ENCODE peak calls at places on chromosomes 2 and 18, in nine cellular contexts. One of them, this sample, is unnamed.

GRCh38 chr18:9516437-9517064 is 41.2 kb downstream of the RALBP1 start:
- DNase-seq in amygdala: no peak
- DNase-seq in NT2/D1: no peak
- DNase-seq in activated CD4-positive, alpha-beta T cell treated with anti-CD3 and anti-CD28 coated beads for 4 hours: no peak
- DNase-seq in C1 segment of cervical spinal cord: no peak
- DNase-seq in T-helper 2 cell: no peak
- DNase-seq in naive thymus-derived CD4-positive, alpha-beta T cell: peak
- DNase-seq in stomach: no peak
- DNase-seq in activated naive CD8-positive, alpha-beta T cell treated with anti-CD3 and anti-CD28 coated beads for 36 hours: no peak
- DNase-seq in this sample: no peak

GRCh38 chr2:142325870-142326269 is 195.1 kb upstream of the LRP1B start:
- DNase-seq in amygdala: no peak
- DNase-seq in NT2/D1: no peak
- DNase-seq in activated CD4-positive, alpha-beta T cell treated with anti-CD3 and anti-CD28 coated beads for 4 hours: no peak
- DNase-seq in C1 segment of cervical spinal cord: no peak
- DNase-seq in T-helper 2 cell: no peak
- DNase-seq in naive thymus-derived CD4-positive, alpha-beta T cell: no peak
- DNase-seq in stomach: no peak
- DNase-seq in activated naive CD8-positive, alpha-beta T cell treated with anti-CD3 and anti-CD28 coated beads for 36 hours: no peak
- DNase-seq in this sample: no peak

GRCh38 chr2:28810384-28811285 is at the start of gene SPDYA:
- DNase-seq in amygdala: peak
- DNase-seq in NT2/D1: peak
- DNase-seq in activated CD4-positive, alpha-beta T cell treated with anti-CD3 and anti-CD28 coated beads for 4 hours: peak
- DNase-seq in C1 segment of cervical spinal cord: peak
- DNase-seq in T-helper 2 cell: peak
- DNase-seq in naive thymus-derived CD4-positive, alpha-beta T cell: peak
- DNase-seq in stomach: peak
- DNase-seq in activated naive CD8-positive, alpha-beta T cell treated with anti-CD3 and anti-CD28 coated beads for 36 hours: peak
- DNase-seq in this sample: peak

GRCh38 chr2:200786423-200786822 is 25.3 kb upstream of the BZW1 start:
- DNase-seq in amygdala: no peak
- DNase-seq in NT2/D1: no peak
- DNase-seq in activated CD4-positive, alpha-beta T cell treated with anti-CD3 and anti-CD28 coated beads for 4 hours: no peak
- DNase-seq in C1 segment of cervical spinal cord: no peak
- DNase-seq in T-helper 2 cell: no peak
- DNase-seq in naive thymus-derived CD4-positive, alpha-beta T cell: no peak
- DNase-seq in stomach: no peak
- DNase-seq in activated naive CD8-positive, alpha-beta T cell treated with anti-CD3 and anti-CD28 coated beads for 36 hours: no peak
- DNase-seq in this sample: no peak

GRCh38 chr2:23900133-23900926 is 26.6 kb downstream of the ATAD2B start:
- DNase-seq in amygdala: no peak
- DNase-seq in NT2/D1: no peak
- DNase-seq in activated CD4-positive, alpha-beta T cell treated with anti-CD3 and anti-CD28 coated beads for 4 hours: no peak
- DNase-seq in C1 segment of cervical spinal cord: no peak
- DNase-seq in T-helper 2 cell: no peak
- DNase-seq in naive thymus-derived CD4-positive, alpha-beta T cell: no peak
- DNase-seq in stomach: no peak
- DNase-seq in activated naive CD8-positive, alpha-beta T cell treated with anti-CD3 and anti-CD28 coated beads for 36 hours: no peak
- DNase-seq in this sample: no peak

GRCh38 chr2:146634256-146635068 is 1210.4 kb upstream of the ACVR2A start:
- DNase-seq in amygdala: no peak
- DNase-seq in NT2/D1: no peak
- DNase-seq in activated CD4-positive, alpha-beta T cell treated with anti-CD3 and anti-CD28 coated beads for 4 hours: no peak
- DNase-seq in C1 segment of cervical spinal cord: no peak
- DNase-seq in T-helper 2 cell: no peak
- DNase-seq in naive thymus-derived CD4-positive, alpha-beta T cell: no peak
- DNase-seq in stomach: no peak
- DNase-seq in activated naive CD8-positive, alpha-beta T cell treated with anti-CD3 and anti-CD28 coated beads for 36 hours: no peak
- DNase-seq in this sample: no peak

GRCh38 chr18:35110554-35111058 is 69.4 kb downstream of the MAPRE2 start:
- DNase-seq in amygdala: no peak
- DNase-seq in NT2/D1: no peak
- DNase-seq in activated CD4-positive, alpha-beta T cell treated with anti-CD3 and anti-CD28 coated beads for 4 hours: no peak
- DNase-seq in C1 segment of cervical spinal cord: no peak
- DNase-seq in T-helper 2 cell: no peak
- DNase-seq in naive thymus-derived CD4-positive, alpha-beta T cell: no peak
- DNase-seq in stomach: no peak
- DNase-seq in activated naive CD8-positive, alpha-beta T cell treated with anti-CD3 and anti-CD28 coated beads for 36 hours: no peak
- DNase-seq in this sample: no peak

GRCh38 chr2:152241956-152242355 is 66.4 kb upstream of the STAM2 start:
- DNase-seq in amygdala: no peak
- DNase-seq in NT2/D1: no peak
- DNase-seq in activated CD4-positive, alpha-beta T cell treated with anti-CD3 and anti-CD28 coated beads for 4 hours: no peak
- DNase-seq in C1 segment of cervical spinal cord: no peak
- DNase-seq in T-helper 2 cell: no peak
- DNase-seq in naive thymus-derived CD4-positive, alpha-beta T cell: no peak
- DNase-seq in stomach: no peak
- DNase-seq in activated naive CD8-positive, alpha-beta T cell treated with anti-CD3 and anti-CD28 coated beads for 36 hours: no peak
- DNase-seq in this sample: no peak

GRCh38 chr2:107336536-107336935 is 450.6 kb upstream of the ST6GAL2 start:
- DNase-seq in amygdala: no peak
- DNase-seq in NT2/D1: no peak
- DNase-seq in activated CD4-positive, alpha-beta T cell treated with anti-CD3 and anti-CD28 coated beads for 4 hours: no peak
- DNase-seq in C1 segment of cervical spinal cord: no peak
- DNase-seq in T-helper 2 cell: no peak
- DNase-seq in naive thymus-derived CD4-positive, alpha-beta T cell: no peak
- DNase-seq in stomach: no peak
- DNase-seq in activated naive CD8-positive, alpha-beta T cell treated with anti-CD3 and anti-CD28 coated beads for 36 hours: no peak
- DNase-seq in this sample: no peak

GRCh38 chr2:101587251-101587650 is 110.3 kb upstream of the MAP4K4 start:
- DNase-seq in amygdala: no peak
- DNase-seq in NT2/D1: no peak
- DNase-seq in activated CD4-positive, alpha-beta T cell treated with anti-CD3 and anti-CD28 coated beads for 4 hours: no peak
- DNase-seq in C1 segment of cervical spinal cord: no peak
- DNase-seq in T-helper 2 cell: no peak
- DNase-seq in naive thymus-derived CD4-positive, alpha-beta T cell: no peak
- DNase-seq in stomach: no peak
- DNase-seq in activated naive CD8-positive, alpha-beta T cell treated with anti-CD3 and anti-CD28 coated beads for 36 hours: no peak
- DNase-seq in this sample: no peak

GRCh38 chr2:148926291-148926961 is 51.4 kb downstream of the KIF5C start:
- DNase-seq in amygdala: peak
- DNase-seq in NT2/D1: peak
- DNase-seq in activated CD4-positive, alpha-beta T cell treated with anti-CD3 and anti-CD28 coated beads for 4 hours: peak
- DNase-seq in C1 segment of cervical spinal cord: peak
- DNase-seq in T-helper 2 cell: peak
- DNase-seq in naive thymus-derived CD4-positive, alpha-beta T cell: peak
- DNase-seq in stomach: peak
- DNase-seq in activated naive CD8-positive, alpha-beta T cell treated with anti-CD3 and anti-CD28 coated beads for 36 hours: peak
- DNase-seq in this sample: peak

GRCh38 chr2:184210329-184210728 is 388.0 kb upstream of the ZNF804A start:
- DNase-seq in amygdala: no peak
- DNase-seq in NT2/D1: no peak
- DNase-seq in activated CD4-positive, alpha-beta T cell treated with anti-CD3 and anti-CD28 coated beads for 4 hours: no peak
- DNase-seq in C1 segment of cervical spinal cord: no peak
- DNase-seq in T-helper 2 cell: no peak
- DNase-seq in naive thymus-derived CD4-positive, alpha-beta T cell: no peak
- DNase-seq in stomach: no peak
- DNase-seq in activated naive CD8-positive, alpha-beta T cell treated with anti-CD3 and anti-CD28 coated beads for 36 hours: no peak
- DNase-seq in this sample: no peak

GRCh38 chr2:224042191-224042696 is 3.2 kb upstream of the SERPINE2 start:
- DNase-seq in amygdala: no peak
- DNase-seq in NT2/D1: no peak
- DNase-seq in activated CD4-positive, alpha-beta T cell treated with anti-CD3 and anti-CD28 coated beads for 4 hours: no peak
- DNase-seq in C1 segment of cervical spinal cord: no peak
- DNase-seq in T-helper 2 cell: no peak
- DNase-seq in naive thymus-derived CD4-positive, alpha-beta T cell: no peak
- DNase-seq in stomach: no peak
- DNase-seq in activated naive CD8-positive, alpha-beta T cell treated with anti-CD3 and anti-CD28 coated beads for 36 hours: no peak
- DNase-seq in this sample: peak

GRCh38 chr2:242004902-242005230 is 135.3 kb downstream of the RTP5 start:
- DNase-seq in amygdala: no peak
- DNase-seq in NT2/D1: no peak
- DNase-seq in activated CD4-positive, alpha-beta T cell treated with anti-CD3 and anti-CD28 coated beads for 4 hours: no peak
- DNase-seq in C1 segment of cervical spinal cord: no peak
- DNase-seq in T-helper 2 cell: no peak
- DNase-seq in naive thymus-derived CD4-positive, alpha-beta T cell: no peak
- DNase-seq in stomach: no peak
- DNase-seq in activated naive CD8-positive, alpha-beta T cell treated with anti-CD3 and anti-CD28 coated beads for 36 hours: no peak
- DNase-seq in this sample: no peak

GRCh38 chr2:31075393-31075792 is 62.8 kb downstream of the GALNT14 start:
- DNase-seq in amygdala: no peak
- DNase-seq in NT2/D1: no peak
- DNase-seq in activated CD4-positive, alpha-beta T cell treated with anti-CD3 and anti-CD28 coated beads for 4 hours: no peak
- DNase-seq in C1 segment of cervical spinal cord: no peak
- DNase-seq in T-helper 2 cell: no peak
- DNase-seq in naive thymus-derived CD4-positive, alpha-beta T cell: no peak
- DNase-seq in stomach: no peak
- DNase-seq in activated naive CD8-positive, alpha-beta T cell treated with anti-CD3 and anti-CD28 coated beads for 36 hours: no peak
- DNase-seq in this sample: no peak

GRCh38 chr2:10345813-10346212 is 43.1 kb downstream of the HPCAL1 start:
- DNase-seq in amygdala: no peak
- DNase-seq in NT2/D1: no peak
- DNase-seq in activated CD4-positive, alpha-beta T cell treated with anti-CD3 and anti-CD28 coated beads for 4 hours: no peak
- DNase-seq in C1 segment of cervical spinal cord: no peak
- DNase-seq in T-helper 2 cell: no peak
- DNase-seq in naive thymus-derived CD4-positive, alpha-beta T cell: no peak
- DNase-seq in stomach: no peak
- DNase-seq in activated naive CD8-positive, alpha-beta T cell treated with anti-CD3 and anti-CD28 coated beads for 36 hours: no peak
- DNase-seq in this sample: no peak

GRCh38 chr18:28408528-28408927 is 231.6 kb upstream of the CDH2 start:
- DNase-seq in amygdala: no peak
- DNase-seq in NT2/D1: no peak
- DNase-seq in activated CD4-positive, alpha-beta T cell treated with anti-CD3 and anti-CD28 coated beads for 4 hours: no peak
- DNase-seq in C1 segment of cervical spinal cord: no peak
- DNase-seq in T-helper 2 cell: no peak
- DNase-seq in naive thymus-derived CD4-positive, alpha-beta T cell: no peak
- DNase-seq in stomach: no peak
- DNase-seq in activated naive CD8-positive, alpha-beta T cell treated with anti-CD3 and anti-CD28 coated beads for 36 hours: no peak
- DNase-seq in this sample: no peak

GRCh38 chr2:16202643-16203020 is 262.3 kb downstream of the MYCN start:
- DNase-seq in amygdala: no peak
- DNase-seq in NT2/D1: no peak
- DNase-seq in activated CD4-positive, alpha-beta T cell treated with anti-CD3 and anti-CD28 coated beads for 4 hours: no peak
- DNase-seq in C1 segment of cervical spinal cord: no peak
- DNase-seq in T-helper 2 cell: no peak
- DNase-seq in naive thymus-derived CD4-positive, alpha-beta T cell: no peak
- DNase-seq in stomach: no peak
- DNase-seq in activated naive CD8-positive, alpha-beta T cell treated with anti-CD3 and anti-CD28 coated beads for 36 hours: no peak
- DNase-seq in this sample: no peak

GRCh38 chr2:17059452-17059851 is 393.8 kb upstream of the CYRIA start:
- DNase-seq in amygdala: no peak
- DNase-seq in NT2/D1: no peak
- DNase-seq in activated CD4-positive, alpha-beta T cell treated with anti-CD3 and anti-CD28 coated beads for 4 hours: no peak
- DNase-seq in C1 segment of cervical spinal cord: no peak
- DNase-seq in T-helper 2 cell: no peak
- DNase-seq in naive thymus-derived CD4-positive, alpha-beta T cell: no peak
- DNase-seq in stomach: no peak
- DNase-seq in activated naive CD8-positive, alpha-beta T cell treated with anti-CD3 and anti-CD28 coated beads for 36 hours: no peak
- DNase-seq in this sample: no peak

GRCh38 chr18:23716516-23716915 is 27.3 kb downstream of the LAMA3 start:
- DNase-seq in amygdala: peak
- DNase-seq in NT2/D1: peak
- DNase-seq in activated CD4-positive, alpha-beta T cell treated with anti-CD3 and anti-CD28 coated beads for 4 hours: no peak
- DNase-seq in C1 segment of cervical spinal cord: no peak
- DNase-seq in T-helper 2 cell: no peak
- DNase-seq in naive thymus-derived CD4-positive, alpha-beta T cell: no peak
- DNase-seq in stomach: no peak
- DNase-seq in activated naive CD8-positive, alpha-beta T cell treated with anti-CD3 and anti-CD28 coated beads for 36 hours: no peak
- DNase-seq in this sample: no peak

GRCh38 chr18:51149605-51150429 is 47.7 kb downstream of the MEX3C start:
- DNase-seq in amygdala: no peak
- DNase-seq in NT2/D1: no peak
- DNase-seq in activated CD4-positive, alpha-beta T cell treated with anti-CD3 and anti-CD28 coated beads for 4 hours: peak
- DNase-seq in C1 segment of cervical spinal cord: no peak
- DNase-seq in T-helper 2 cell: no peak
- DNase-seq in naive thymus-derived CD4-positive, alpha-beta T cell: no peak
- DNase-seq in stomach: no peak
- DNase-seq in activated naive CD8-positive, alpha-beta T cell treated with anti-CD3 and anti-CD28 coated beads for 36 hours: no peak
- DNase-seq in this sample: no peak

GRCh38 chr2:57892920-57893319 is 153.7 kb upstream of the VRK2 start:
- DNase-seq in amygdala: no peak
- DNase-seq in NT2/D1: no peak
- DNase-seq in activated CD4-positive, alpha-beta T cell treated with anti-CD3 and anti-CD28 coated beads for 4 hours: no peak
- DNase-seq in C1 segment of cervical spinal cord: no peak
- DNase-seq in T-helper 2 cell: no peak
- DNase-seq in naive thymus-derived CD4-positive, alpha-beta T cell: no peak
- DNase-seq in stomach: no peak
- DNase-seq in activated naive CD8-positive, alpha-beta T cell treated with anti-CD3 and anti-CD28 coated beads for 36 hours: no peak
- DNase-seq in this sample: no peak

GRCh38 chr2:210224660-210225460 is at the start of gene ACADL:
- DNase-seq in amygdala: no peak
- DNase-seq in NT2/D1: no peak
- DNase-seq in activated CD4-positive, alpha-beta T cell treated with anti-CD3 and anti-CD28 coated beads for 4 hours: no peak
- DNase-seq in C1 segment of cervical spinal cord: peak
- DNase-seq in T-helper 2 cell: no peak
- DNase-seq in naive thymus-derived CD4-positive, alpha-beta T cell: no peak
- DNase-seq in stomach: peak
- DNase-seq in activated naive CD8-positive, alpha-beta T cell treated with anti-CD3 and anti-CD28 coated beads for 36 hours: peak
- DNase-seq in this sample: no peak

GRCh38 chr2:202278036-202278760 is 12.6 kb downstream of the NOP58 start:
- DNase-seq in amygdala: no peak
- DNase-seq in NT2/D1: no peak
- DNase-seq in activated CD4-positive, alpha-beta T cell treated with anti-CD3 and anti-CD28 coated beads for 4 hours: no peak
- DNase-seq in C1 segment of cervical spinal cord: no peak
- DNase-seq in T-helper 2 cell: no peak
- DNase-seq in naive thymus-derived CD4-positive, alpha-beta T cell: no peak
- DNase-seq in stomach: no peak
- DNase-seq in activated naive CD8-positive, alpha-beta T cell treated with anti-CD3 and anti-CD28 coated beads for 36 hours: no peak
- DNase-seq in this sample: no peak

GRCh38 chr2:236088368-236089057 is 79.7 kb downstream of the GBX2 start:
- DNase-seq in amygdala: no peak
- DNase-seq in NT2/D1: no peak
- DNase-seq in activated CD4-positive, alpha-beta T cell treated with anti-CD3 and anti-CD28 coated beads for 4 hours: no peak
- DNase-seq in C1 segment of cervical spinal cord: no peak
- DNase-seq in T-helper 2 cell: no peak
- DNase-seq in naive thymus-derived CD4-positive, alpha-beta T cell: no peak
- DNase-seq in stomach: no peak
- DNase-seq in activated naive CD8-positive, alpha-beta T cell treated with anti-CD3 and anti-CD28 coated beads for 36 hours: no peak
- DNase-seq in this sample: no peak

GRCh38 chr2:75200140-75200985 is 1.0 kb upstream of the TACR1 start:
- DNase-seq in amygdala: peak
- DNase-seq in NT2/D1: no peak
- DNase-seq in activated CD4-positive, alpha-beta T cell treated with anti-CD3 and anti-CD28 coated beads for 4 hours: no peak
- DNase-seq in C1 segment of cervical spinal cord: peak
- DNase-seq in T-helper 2 cell: no peak
- DNase-seq in naive thymus-derived CD4-positive, alpha-beta T cell: peak
- DNase-seq in stomach: peak
- DNase-seq in activated naive CD8-positive, alpha-beta T cell treated with anti-CD3 and anti-CD28 coated beads for 36 hours: peak
- DNase-seq in this sample: peak

GRCh38 chr2:69645026-69645425 is 1.5 kb upstream of the AAK1 start:
- DNase-seq in amygdala: no peak
- DNase-seq in NT2/D1: peak
- DNase-seq in activated CD4-positive, alpha-beta T cell treated with anti-CD3 and anti-CD28 coated beads for 4 hours: peak
- DNase-seq in C1 segment of cervical spinal cord: no peak
- DNase-seq in T-helper 2 cell: no peak
- DNase-seq in naive thymus-derived CD4-positive, alpha-beta T cell: peak
- DNase-seq in stomach: no peak
- DNase-seq in activated naive CD8-positive, alpha-beta T cell treated with anti-CD3 and anti-CD28 coated beads for 36 hours: no peak
- DNase-seq in this sample: peak

This sample was measured in nucleus accumbens.